ENCODE peak calls at places on chromosome 19, in five cellular contexts. X is endothelial cell; J is CD4-positive, CD25-positive, alpha-beta regulatory T cell; C is GDM1; Y is IMR-90. I is an unnamed sample.

GRCh38 chr19:15114153-15114540 is 6.9 kb downstream of the SYDE1 start:
- DNase-seq in C (no peak), J (no peak), X (no peak), Y (peak; percentile 65), I (no peak)

GRCh38 chr19:55473613-55474012 is 2.8 kb upstream of the ZNF628 start:
- DNase-seq in X (no peak), Y (no peak), C (no peak), J (no peak), I (no peak)

GRCh38 chr19:13872695-13873389 is 4.1 kb upstream of the NANOS3 start:
- DNase-seq in C (no peak), J (peak; percentile 31), X (peak; percentile 34), Y (no peak), I (no peak)

GRCh38 chr19:14089662-14090508 is 666 bp downstream of the SAMD1 start:
- DNase-seq in C (peak; percentile 20), Y (peak; percentile 74), X (peak; percentile 57), J (peak; percentile 46), I (peak; percentile 50)

GRCh38 chr19:4981681-4981958 is 12.7 kb downstream of the KDM4B start:
- DNase-seq in Y (no peak), J (no peak), X (no peak), C (no peak), I (no peak)

GRCh38 chr19:6551607-6552450 is 21.0 kb downstream of the TNFSF9 start:
- DNase-seq in J (peak; percentile 24), X (no peak), C (no peak), Y (no peak), I (no peak)

GRCh38 chr19:13032837-13033236 is 37.6 kb downstream of the NFIX start:
- DNase-seq in X (no peak), Y (no peak), C (no peak), J (no peak), I (no peak)

GRCh38 chr19:49149652-49150105 is 5.5 kb downstream of the HRC start:
- DNase-seq in Y (peak; percentile 83), X (peak; percentile 73), J (no peak), C (peak; percentile 43), I (peak; percentile 68)

GRCh38 chr19:46862504-46862835 is 1.7 kb downstream of the ARHGAP35 start:
- DNase-seq in J (no peak), C (no peak), X (no peak), Y (no peak), I (no peak)

GRCh38 chr19:14346279-14346678 is 35.0 kb upstream of the ADGRE5 start:
- DNase-seq in C (no peak), X (no peak), J (no peak), Y (no peak), I (no peak)

GRCh38 chr19:15072930-15073647 is 8.9 kb upstream of the OR1I1 start:
- DNase-seq in X (peak; percentile 7), J (no peak), C (no peak), Y (no peak), I (no peak)

GRCh38 chr19:46670874-46671273 is 9.9 kb upstream of the DACT3 start:
- DNase-seq in Y (peak; percentile 47), X (no peak), J (no peak), C (no peak), I (no peak)

GRCh38 chr19:35860818-35861639 is 4.3 kb downstream of the KIRREL2 start:
- DNase-seq in J (no peak), C (no peak), X (peak; percentile 59), Y (no peak), I (no peak)

I was measured in HEK293T.